ENCODE peak calls at places on chromosomes 1 and 21, in seven cellular contexts. I, U, C, V, R, X and G are unnamed samples.

GRCh38 chr21:28714795-28715464 is 277.7 kb downstream of the LTN1 start:
- DNase-seq in I (peak), U (no peak), C (no peak), V (peak), R (no peak), X (peak), G (no peak)

GRCh38 chr1:150567341-150567716 is 12.1 kb downstream of the MCL1 start:
- DNase-seq in I (peak), U (peak), C (no peak), V (no peak), R (no peak), X (no peak), G (peak)

GRCh38 chr1:177444997-177445746 is 274.4 kb downstream of the BRINP2 start:
- DNase-seq in I (no peak), U (no peak), C (no peak), V (no peak), R (no peak), X (no peak), G (peak)

GRCh38 chr1:70142120-70142519 is 63.3 kb downstream of the LRRC40 start:
- DNase-seq in I (peak), U (no peak), C (no peak), V (peak), R (no peak), X (no peak), G (no peak)

GRCh38 chr1:196660912-196661311 is 9.1 kb downstream of the CFH start:
- DNase-seq in I (peak), U (no peak), C (no peak), V (peak), R (peak), X (no peak), G (peak)

GRCh38 chr1:67540025-67540732 is 110.0 kb upstream of the SERBP1 start:
- DNase-seq in I (no peak), U (no peak), C (no peak), V (no peak), R (no peak), X (no peak), G (no peak)

GRCh38 chr1:36160949-36161485 is 5.1 kb downstream of the MAP7D1 start:
- DNase-seq in I (peak), U (peak), C (peak), V (peak), R (peak), X (peak), G (peak)

GRCh38 chr1:158155673-158156072 is 25.0 kb upstream of the CD1D start:
- DNase-seq in I (no peak), U (no peak), C (no peak), V (no peak), R (no peak), X (no peak), G (peak)

GRCh38 chr1:17742590-17742989 is 12.5 kb upstream of the ACTL8 start:
- DNase-seq in I (peak), U (no peak), C (no peak), V (peak), R (peak), X (no peak), G (no peak)

GRCh38 chr21:44872568-44873355 is 728 bp downstream of the PTTG1IP start:
- DNase-seq in I (peak), U (peak), C (no peak), V (peak), R (no peak), X (peak), G (peak)

GRCh38 chr1:168474322-168474721 is 69.5 kb downstream of the XCL2 start:
- DNase-seq in I (no peak), U (no peak), C (no peak), V (no peak), R (no peak), X (no peak), G (no peak)

GRCh38 chr21:42535602-42536171 is 22.0 kb downstream of the SLC37A1 start:
- DNase-seq in I (no peak), U (no peak), C (no peak), V (no peak), R (no peak), X (no peak), G (no peak)

GRCh38 chr1:53069663-53070327 is 7.8 kb downstream of the PODN start:
- DNase-seq in I (no peak), U (no peak), C (no peak), V (no peak), R (no peak), X (no peak), G (no peak)

GRCh38 chr1:89365206-89365605 is 1.3 kb downstream of the GBP6 start:
- DNase-seq in I (no peak), U (no peak), C (no peak), V (no peak), R (no peak), X (no peak), G (peak)

GRCh38 chr1:33155877-33156538 is 25.8 kb downstream of the TRIM62 start:
- DNase-seq in I (no peak), U (no peak), C (no peak), V (no peak), R (no peak), X (no peak), G (no peak)

GRCh38 chr1:34794001-34794789 is 1.4 kb downstream of the GJA4 start:
- DNase-seq in I (no peak), U (no peak), C (no peak), V (no peak), R (no peak), X (no peak), G (peak)

GRCh38 chr1:2642131-2642559 is 9.3 kb upstream of the MMEL1 start:
- DNase-seq in I (no peak), U (no peak), C (no peak), V (no peak), R (no peak), X (no peak), G (no peak)

GRCh38 chr21:25638634-25639166 is 358 bp upstream of the JAM2 start:
- DNase-seq in I (peak), U (no peak), C (no peak), V (peak), R (no peak), X (no peak), G (no peak)

GRCh38 chr1:172658871-172659453 is at the start of gene FASLG:
- DNase-seq in I (no peak), U (no peak), C (no peak), V (no peak), R (no peak), X (no peak), G (no peak)

GRCh38 chr1:208126108-208126507 is 118.1 kb downstream of the PLXNA2 start:
- DNase-seq in I (no peak), U (no peak), C (no peak), V (no peak), R (no peak), X (no peak), G (no peak)

GRCh38 chr1:116832932-116833578 is 76.7 kb upstream of the PTGFRN start:
- DNase-seq in I (no peak), U (no peak), C (no peak), V (no peak), R (no peak), X (no peak), G (peak)

GRCh38 chr1:117368116-117369108 is 1.2 kb downstream of the MAN1A2 start:
- DNase-seq in I (peak), U (peak), C (no peak), V (no peak), R (peak), X (no peak), G (peak)

GRCh38 chr1:201795066-201795465 is 33.9 kb upstream of the IPO9 start:
- DNase-seq in I (peak), U (no peak), C (no peak), V (no peak), R (peak), X (peak), G (no peak)

GRCh38 chr1:205325334-205325884 is 3.9 kb upstream of the NUAK2 start:
- DNase-seq in I (peak), U (peak), C (peak), V (peak), R (peak), X (peak), G (peak)

GRCh38 chr1:76080552-76081093 is 6.1 kb downstream of the ST6GALNAC3 start:
- DNase-seq in I (no peak), U (no peak), C (no peak), V (no peak), R (no peak), X (no peak), G (no peak)

GRCh38 chr1:41523071-41523470 is 38.6 kb upstream of the EDN2 start:
- DNase-seq in I (no peak), U (no peak), C (no peak), V (no peak), R (no peak), X (no peak), G (no peak)

GRCh38 chr1:37477946-37478345 is 3.6 kb downstream of the ZC3H12A start:
- DNase-seq in I (no peak), U (no peak), C (no peak), V (no peak), R (no peak), X (no peak), G (peak)

GRCh38 chr1:55012661-55013060 is 13.9 kb downstream of the BSND start:
- DNase-seq in I (no peak), U (no peak), C (no peak), V (no peak), R (no peak), X (no peak), G (no peak)

GRCh38 chr1:7501259-7501560 is 269.9 kb upstream of the VAMP3 start:
- DNase-seq in I (no peak), U (no peak), C (no peak), V (no peak), R (no peak), X (no peak), G (no peak)

GRCh38 chr1:81690881-81691453 is 109.8 kb upstream of the ADGRL2 start:
- DNase-seq in I (peak), U (no peak), C (no peak), V (no peak), R (no peak), X (no peak), G (no peak)

GRCh38 chr1:222048030-222048632 is 306.2 kb upstream of the DUSP10 start:
- DNase-seq in I (peak), U (peak), C (no peak), V (peak), R (no peak), X (peak), G (peak)

GRCh38 chr1:100793661-100794060 is 74.1 kb downstream of the VCAM1 start:
- DNase-seq in I (no peak), U (no peak), C (no peak), V (no peak), R (no peak), X (no peak), G (peak)

GRCh38 chr1:235920596-235921375 is 54.1 kb upstream of the LYST start:
- DNase-seq in I (no peak), U (no peak), C (no peak), V (peak), R (no peak), X (no peak), G (peak)
- H3K4me3 ChIP-seq in I (no peak), U (no peak), C (no peak), V (no peak), R (no peak), X (no peak), G (no peak)

GRCh38 chr1:94327001-94327685 is 89.8 kb upstream of the ARHGAP29 start:
- DNase-seq in I (peak), U (no peak), C (no peak), V (peak), R (peak), X (peak), G (no peak)
- H3K4me3 ChIP-seq in I (peak), U (no peak), C (no peak), V (peak), R (no peak), X (no peak), G (no peak)

DNA sequence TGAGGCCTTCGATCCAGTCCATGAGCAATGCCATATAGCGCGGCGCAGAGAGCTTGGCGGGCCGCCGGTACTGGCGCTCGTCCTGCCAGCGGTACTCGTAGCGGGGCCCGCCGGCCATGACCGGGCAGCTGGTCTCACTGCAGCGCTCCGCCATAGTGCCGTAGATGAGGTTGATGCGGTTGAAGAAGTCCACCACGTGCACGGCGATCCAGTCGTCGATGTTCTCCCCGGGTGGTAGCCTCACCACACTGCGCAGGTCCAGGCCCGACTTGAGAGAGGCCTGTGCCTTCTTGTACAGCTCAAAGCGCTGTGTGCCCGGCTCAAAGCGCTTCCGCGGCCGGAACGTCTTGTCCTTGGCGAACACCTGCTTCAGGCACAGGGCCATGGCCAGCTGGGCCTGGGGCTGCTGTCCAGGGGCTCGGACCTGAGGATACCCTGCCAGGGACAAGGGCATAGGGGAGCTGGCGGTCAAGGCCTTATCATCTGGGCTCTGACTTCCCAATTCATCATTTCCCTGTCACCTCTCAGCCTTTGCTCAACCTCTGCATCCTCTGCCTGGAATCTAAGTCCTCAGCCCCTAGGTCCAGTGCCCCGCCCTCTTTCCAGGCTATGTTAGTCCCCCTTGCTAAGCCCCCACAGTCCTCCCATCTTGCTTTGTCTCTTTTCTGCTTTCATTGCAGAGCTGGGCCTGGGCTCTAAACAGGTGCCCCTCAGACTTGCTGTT is 3.5 kb downstream of the MOB3C start:
- DNase-seq in I (no peak), U (no peak), C (no peak), V (no peak), R (no peak), X (no peak), G (no peak)
- H3K4me3 ChIP-seq in I (no peak), U (no peak), C (no peak), V (peak), R (no peak), X (no peak), G (no peak)

DNA sequence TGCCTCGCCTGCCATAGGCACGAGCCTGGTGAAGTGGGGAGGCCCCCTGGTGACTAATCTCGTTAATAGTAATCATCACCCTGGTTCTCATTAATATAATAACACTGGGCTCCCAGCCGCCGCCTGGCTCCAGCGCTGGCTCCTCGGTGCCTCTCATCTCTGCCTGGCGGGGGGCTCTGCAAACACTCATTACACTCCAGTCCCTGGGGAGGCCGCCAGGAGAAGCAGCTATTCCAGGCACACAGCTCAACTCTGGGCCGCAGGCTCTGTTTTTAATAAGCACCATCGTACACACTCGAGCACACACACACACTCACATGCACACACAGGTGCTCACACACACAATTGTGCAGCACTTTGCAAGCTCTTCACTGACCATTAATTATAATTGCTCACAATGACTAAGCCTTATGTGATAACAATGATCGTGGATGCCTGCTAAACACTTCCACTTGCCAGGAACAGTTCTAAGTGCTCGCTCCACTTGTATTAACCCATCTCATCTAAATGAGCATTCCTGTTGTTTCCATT is 52.2 kb downstream of the SDC3 start:
- DNase-seq in I (peak), U (no peak), C (no peak), V (peak), R (peak), X (peak), G (peak)
- H3K4me3 ChIP-seq in I (no peak), U (no peak), C (no peak), V (no peak), R (no peak), X (no peak), G (no peak)

DNA sequence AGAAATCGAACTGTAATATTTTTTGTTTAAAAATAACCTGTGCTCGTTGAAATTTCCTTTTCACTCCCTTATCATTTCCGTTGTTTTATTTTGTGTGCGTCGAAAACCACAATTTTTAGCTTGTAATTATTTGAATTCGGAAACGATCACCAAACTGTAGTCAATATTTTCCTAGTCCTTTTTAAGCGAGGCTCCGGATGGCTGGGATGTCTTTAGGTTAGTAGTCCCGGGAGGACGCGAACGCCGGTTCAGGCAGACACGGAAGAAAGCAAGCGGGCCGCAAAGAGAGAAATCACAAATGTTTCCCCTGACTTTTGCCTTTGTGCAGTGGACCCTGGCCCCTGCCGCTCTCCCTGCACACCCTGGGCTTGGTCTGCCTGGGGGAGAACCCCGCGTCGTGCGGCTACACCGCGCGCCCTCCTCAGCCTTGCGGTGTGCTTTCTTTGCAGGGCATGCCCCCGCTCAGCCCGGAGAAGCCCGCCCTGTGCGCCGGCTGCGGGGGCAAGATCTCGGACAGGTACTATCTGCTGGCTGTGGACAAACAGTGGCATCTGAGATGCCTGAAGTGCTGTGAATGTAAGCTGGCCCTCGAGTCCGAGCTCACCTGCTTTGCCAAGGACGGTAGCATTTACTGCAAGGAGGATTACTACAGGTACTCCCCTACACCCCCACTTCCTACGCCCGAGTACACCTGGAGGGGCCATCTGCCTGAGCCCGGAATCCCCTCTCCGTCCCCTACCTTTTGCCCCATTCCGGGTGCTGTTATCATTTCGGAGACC is 2.5 kb downstream of the LHX9 start:
- DNase-seq in I (no peak), U (no peak), C (no peak), V (no peak), R (no peak), X (no peak), G (no peak)
- H3K4me3 ChIP-seq in I (no peak), U (no peak), C (no peak), V (no peak), R (no peak), X (no peak), G (no peak)

DNA sequence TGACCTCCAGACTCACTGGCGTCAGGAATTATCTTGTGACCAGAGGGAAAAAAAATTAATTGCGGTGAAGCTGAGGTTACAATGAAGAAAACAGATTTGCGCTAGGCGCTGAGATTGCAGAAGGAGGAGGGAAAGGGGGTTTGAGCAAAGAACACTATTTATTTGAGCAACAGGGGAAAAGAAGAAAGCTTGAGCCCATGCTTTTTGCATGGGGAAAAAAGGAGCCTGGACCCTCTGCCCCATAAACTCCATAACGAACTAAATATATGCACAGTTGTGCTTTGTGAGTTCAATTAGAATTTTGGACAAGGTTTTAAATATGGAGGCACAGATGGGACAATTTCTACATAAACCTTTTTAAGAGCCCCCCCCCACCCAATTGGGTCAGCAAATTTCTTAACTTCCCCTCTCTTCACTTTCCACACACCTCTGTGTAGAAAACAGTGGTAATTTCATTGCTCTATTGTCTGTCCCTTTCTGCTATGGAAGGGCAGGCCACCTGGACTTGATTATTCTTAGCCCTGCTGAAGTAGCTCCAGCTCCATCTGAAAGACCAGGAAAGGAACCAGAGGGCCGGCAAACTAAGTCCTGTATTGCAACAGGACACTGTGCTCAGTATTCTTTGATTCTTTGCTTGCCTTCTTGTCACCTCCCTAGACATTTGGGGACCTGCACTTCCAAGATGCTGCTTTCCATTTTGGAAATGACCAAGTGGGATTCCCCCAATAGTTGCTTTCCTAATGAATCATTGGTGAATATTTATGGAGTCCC is 869 bp upstream of the ID3 start:
- DNase-seq in I (peak), U (no peak), C (no peak), V (peak), R (no peak), X (no peak), G (no peak)
- H3K4me3 ChIP-seq in I (peak), U (peak), C (peak), V (peak), R (peak), X (peak), G (peak)

GRCh38 chr1:155977607-155978324 is 581 bp downstream of the ARHGEF2 start:
- DNase-seq in I (peak), U (peak), C (no peak), V (no peak), R (peak), X (no peak), G (peak)

GRCh38 chr1:155976913-155977606 is 1.3 kb downstream of the ARHGEF2 start:
- DNase-seq in I (no peak), U (peak), C (no peak), V (no peak), R (no peak), X (no peak), G (peak)

GRCh38 chr1:155979525-155980343 is 1.4 kb upstream of the ARHGEF2 start:
- DNase-seq in I (peak), U (no peak), C (no peak), V (no peak), R (no peak), X (no peak), G (no peak)

GRCh38 chr1:155978325-155978972 is at the start of gene ARHGEF2:
- DNase-seq in I (peak), U (peak), C (peak), V (peak), R (peak), X (no peak), G (peak)

GRCh38 chr1:155978973-155979429 is 654 bp upstream of the ARHGEF2 start:
- DNase-seq in I (peak), U (peak), C (no peak), V (no peak), R (no peak), X (no peak), G (no peak)
- H3K4me3 ChIP-seq in I (peak), U (peak), C (peak), V (peak), R (peak), X (peak), G (peak)